ENCODE peak calls at places on chromosomes 11 and 22, in five cellular contexts. One of them, this sample, is unnamed. For H3K36me3, the result is how much of the 10 kb centered on the place peaks cover.

GRCh38 chr11:96015911-96016565 is 92.1 kb upstream of the MTMR2 start:
- DNase-seq in upper lobe of right lung: no peak
- DNase-seq in H7: peak
- DNase-seq in mucosa of descending colon: no peak
- DNase-seq in CD8-positive, alpha-beta memory T cell: no peak
- DNase-seq in this sample: no peak

GRCh38 chr11:120867531-120867930 is 156.4 kb upstream of the TBCEL start:
- DNase-seq in upper lobe of right lung: no peak
- DNase-seq in H7: peak
- DNase-seq in mucosa of descending colon: no peak
- DNase-seq in CD8-positive, alpha-beta memory T cell: no peak
- DNase-seq in this sample: no peak

GRCh38 chr11:113531575-113532451 is 56.6 kb upstream of the DRD2 start:
- DNase-seq in upper lobe of right lung: no peak
- DNase-seq in H7: no peak
- DNase-seq in mucosa of descending colon: no peak
- DNase-seq in CD8-positive, alpha-beta memory T cell: no peak
- DNase-seq in this sample: no peak

GRCh38 chr11:45715398-45715797 is 50.0 kb upstream of the CHST1 start:
- DNase-seq in upper lobe of right lung: no peak
- DNase-seq in H7: no peak
- DNase-seq in mucosa of descending colon: no peak
- DNase-seq in CD8-positive, alpha-beta memory T cell: no peak
- DNase-seq in this sample: no peak

GRCh38 chr11:43419460-43419859 is 60.7 kb downstream of the TTC17 start:
- DNase-seq in upper lobe of right lung: no peak
- DNase-seq in H7: peak
- DNase-seq in mucosa of descending colon: no peak
- DNase-seq in CD8-positive, alpha-beta memory T cell: no peak
- DNase-seq in this sample: no peak

GRCh38 chr22:20632518-20632917 is 125.1 kb downstream of the MED15 start:
- DNase-seq in upper lobe of right lung: no peak
- DNase-seq in H7: no peak
- DNase-seq in mucosa of descending colon: no peak
- DNase-seq in CD8-positive, alpha-beta memory T cell: no peak
- DNase-seq in this sample: no peak

GRCh38 chr22:22815397-22816170 is 72.0 kb upstream of the IGLL5 start:
- DNase-seq in upper lobe of right lung: no peak
- DNase-seq in H7: no peak
- DNase-seq in mucosa of descending colon: no peak
- DNase-seq in CD8-positive, alpha-beta memory T cell: no peak
- DNase-seq in this sample: no peak

GRCh38 chr11:126124284-126124683 is 61.6 kb upstream of the CDON start:
- DNase-seq in upper lobe of right lung: no peak
- DNase-seq in H7: no peak
- DNase-seq in mucosa of descending colon: no peak
- DNase-seq in CD8-positive, alpha-beta memory T cell: no peak
- DNase-seq in this sample: no peak

GRCh38 chr11:44709966-44710365 is 16.8 kb upstream of the TSPAN18 start:
- DNase-seq in upper lobe of right lung: no peak
- DNase-seq in H7: no peak
- DNase-seq in mucosa of descending colon: no peak
- DNase-seq in CD8-positive, alpha-beta memory T cell: no peak
- DNase-seq in this sample: no peak

GRCh38 chr11:60971520-60971919 is at the start of gene CD6:
- DNase-seq in upper lobe of right lung: no peak
- DNase-seq in H7: no peak
- DNase-seq in mucosa of descending colon: peak
- DNase-seq in CD8-positive, alpha-beta memory T cell: peak
- DNase-seq in this sample: no peak

GRCh38 chr11:108223449-108224149 is 732 bp downstream of the ATM start:
- DNase-seq in upper lobe of right lung: no peak
- DNase-seq in H7: no peak
- DNase-seq in mucosa of descending colon: no peak
- DNase-seq in CD8-positive, alpha-beta memory T cell: no peak
- DNase-seq in this sample: no peak

GRCh38 chr11:64208086-64208795 is 1.7 kb downstream of the FERMT3 start:
- DNase-seq in upper lobe of right lung: no peak
- DNase-seq in H7: peak
- DNase-seq in mucosa of descending colon: no peak
- DNase-seq in CD8-positive, alpha-beta memory T cell: no peak
- DNase-seq in this sample: no peak

GRCh38 chr11:50077526-50077925 is 44.9 kb downstream of the OR4C45 start:
- DNase-seq in upper lobe of right lung: no peak
- DNase-seq in H7: no peak
- DNase-seq in mucosa of descending colon: no peak
- DNase-seq in CD8-positive, alpha-beta memory T cell: no peak
- DNase-seq in this sample: no peak

GRCh38 chr11:74085542-74085892 is 76.6 kb upstream of the UCP3 start:
- DNase-seq in upper lobe of right lung: no peak
- DNase-seq in H7: no peak
- DNase-seq in mucosa of descending colon: no peak
- DNase-seq in CD8-positive, alpha-beta memory T cell: no peak
- DNase-seq in this sample: peak

GRCh38 chr11:113272927-113273615 is 41.3 kb upstream of the TTC12 start:
- DNase-seq in upper lobe of right lung: no peak
- DNase-seq in H7: no peak
- DNase-seq in mucosa of descending colon: no peak
- DNase-seq in CD8-positive, alpha-beta memory T cell: no peak
- DNase-seq in this sample: peak

GRCh38 chr11:18081551-18081950 is 24.3 kb downstream of the SAAL1 start:
- DNase-seq in upper lobe of right lung: no peak
- DNase-seq in H7: no peak
- DNase-seq in mucosa of descending colon: no peak
- DNase-seq in CD8-positive, alpha-beta memory T cell: no peak
- DNase-seq in this sample: no peak

GRCh38 chr11:18078909-18079308 is 27.0 kb downstream of the SAAL1 start:
- DNase-seq in upper lobe of right lung: no peak
- DNase-seq in H7: no peak
- DNase-seq in mucosa of descending colon: no peak
- DNase-seq in CD8-positive, alpha-beta memory T cell: no peak
- DNase-seq in this sample: no peak

GRCh38 chr11:18075444-18075843 is 29.4 kb upstream of the TPH1 start:
- DNase-seq in upper lobe of right lung: no peak
- DNase-seq in H7: no peak
- DNase-seq in mucosa of descending colon: no peak
- DNase-seq in CD8-positive, alpha-beta memory T cell: no peak
- DNase-seq in this sample: no peak

DNA sequence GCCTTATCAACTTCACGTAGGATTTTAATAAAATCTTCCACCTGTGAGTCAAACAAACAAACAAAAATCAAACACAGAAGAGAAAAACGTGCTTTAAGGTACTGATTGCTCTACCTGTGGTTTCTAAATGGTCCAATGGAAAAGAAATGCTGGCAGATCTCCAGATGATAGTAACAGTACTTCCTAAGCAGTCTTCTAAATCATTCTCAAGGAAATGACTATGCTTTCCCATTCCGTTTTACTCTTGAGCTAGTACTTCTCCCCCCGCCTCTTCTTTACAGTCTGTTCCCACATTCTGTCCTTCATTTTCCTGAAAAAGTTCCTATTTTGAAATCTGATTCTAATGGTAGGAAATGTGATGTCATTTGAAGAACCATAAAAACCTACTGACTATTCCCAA is 25.4 kb downstream of the SAAL1 start:
- DNase-seq in upper lobe of right lung: no peak
- DNase-seq in H7: no peak
- DNase-seq in mucosa of descending colon: no peak
- DNase-seq in CD8-positive, alpha-beta memory T cell: no peak
- DNase-seq in this sample: no peak
- H3K36me3 ChIP-seq in upper lobe of right lung: under half
- H3K36me3 ChIP-seq in H7: under half
- H3K36me3 ChIP-seq in mucosa of descending colon: under half
- H3K36me3 ChIP-seq in CD8-positive, alpha-beta memory T cell: under half
- H3K36me3 ChIP-seq in this sample: under half

GRCh38 chr11:6448574-6448973 is 7.8 kb upstream of the HPX start:
- DNase-seq in upper lobe of right lung: no peak
- DNase-seq in H7: no peak
- DNase-seq in mucosa of descending colon: no peak
- DNase-seq in CD8-positive, alpha-beta memory T cell: no peak
- DNase-seq in this sample: no peak
- H3K36me3 ChIP-seq in upper lobe of right lung: under half
- H3K36me3 ChIP-seq in H7: under half
- H3K36me3 ChIP-seq in mucosa of descending colon: under half
- H3K36me3 ChIP-seq in CD8-positive, alpha-beta memory T cell: under half
- H3K36me3 ChIP-seq in this sample: under half

DNA sequence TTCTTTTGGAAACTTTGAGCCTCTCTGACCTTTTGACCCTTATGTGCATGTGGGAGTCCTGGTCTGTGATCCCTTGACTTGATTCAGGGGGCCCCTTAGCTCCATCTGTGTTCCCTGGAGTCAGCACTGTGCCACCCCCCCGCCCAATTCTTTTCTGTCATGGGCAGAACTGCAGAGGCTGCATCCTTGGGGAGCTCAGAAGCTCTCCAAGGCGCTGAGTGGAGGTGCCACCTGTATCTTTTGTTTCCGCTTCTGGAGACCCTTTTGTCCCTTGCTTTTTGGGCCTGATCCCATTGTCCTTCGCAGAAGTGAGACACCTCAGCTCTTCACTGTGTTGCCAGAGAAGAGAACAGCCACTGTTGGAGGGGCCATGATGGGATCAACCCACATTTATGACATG is 2.4 kb upstream of the PACS1 start:
- DNase-seq in upper lobe of right lung: no peak
- DNase-seq in H7: no peak
- DNase-seq in mucosa of descending colon: no peak
- DNase-seq in CD8-positive, alpha-beta memory T cell: no peak
- DNase-seq in this sample: no peak
- H3K36me3 ChIP-seq in upper lobe of right lung: half or more
- H3K36me3 ChIP-seq in H7: under half
- H3K36me3 ChIP-seq in mucosa of descending colon: under half
- H3K36me3 ChIP-seq in CD8-positive, alpha-beta memory T cell: half or more
- H3K36me3 ChIP-seq in this sample: half or more

DNA sequence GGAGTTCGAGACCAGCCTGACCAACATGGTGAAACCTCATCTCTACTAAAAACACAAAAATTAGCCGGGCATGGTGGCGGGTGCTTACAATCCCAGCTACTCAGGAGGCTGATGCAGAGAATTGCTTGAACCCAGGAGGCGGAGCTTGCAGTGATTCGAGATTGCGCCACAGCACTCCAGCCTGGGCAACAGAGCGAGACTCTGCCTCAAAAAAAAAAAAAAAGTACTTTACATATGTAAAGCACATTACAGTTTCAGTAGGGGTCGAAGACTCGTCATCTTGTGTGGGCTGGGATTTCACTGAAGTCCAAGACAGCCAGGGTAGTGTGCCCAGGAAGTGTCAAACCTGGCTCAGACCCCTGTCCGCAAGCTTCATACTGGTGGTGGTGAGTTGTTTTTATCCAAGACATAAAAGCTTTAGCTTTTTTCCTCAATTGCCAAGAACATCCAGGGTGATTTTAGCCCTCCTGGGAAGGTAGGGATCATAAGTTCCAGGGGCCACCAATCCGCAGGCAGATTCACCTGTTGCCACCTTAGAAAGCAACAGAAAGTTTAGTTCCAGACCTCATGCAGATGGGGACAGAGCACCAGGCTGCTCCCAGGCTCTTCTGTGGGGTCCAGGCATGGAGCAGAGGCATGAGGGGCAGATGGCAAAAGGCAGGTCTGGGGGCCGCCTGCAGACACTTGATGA is 21.6 kb upstream of the ADORA2A start:
- DNase-seq in upper lobe of right lung: no peak
- DNase-seq in H7: peak
- DNase-seq in mucosa of descending colon: no peak
- DNase-seq in CD8-positive, alpha-beta memory T cell: no peak
- DNase-seq in this sample: no peak
- H3K36me3 ChIP-seq in upper lobe of right lung: under half
- H3K36me3 ChIP-seq in H7: under half
- H3K36me3 ChIP-seq in mucosa of descending colon: under half
- H3K36me3 ChIP-seq in CD8-positive, alpha-beta memory T cell: under half
- H3K36me3 ChIP-seq in this sample: under half